ENCODE peak calls at places on chromosomes 11 and 22, in six cellular contexts. M is stimulated activated CD8-positive, alpha-beta memory T cell treated with anti-CD3 and anti-CD28 coated beads, Interleukin-4, amount 100 ng/mL, for 4 hours; Y is MV-4-11; W is spleen; U is LHCN-M2; Z is NCI-H460. O is an unnamed sample.

GRCh38 chr11:95911369-95911759 is 12.5 kb downstream of the MTMR2 start:
- DNase-seq in M (no peak), Z (no peak), Y (no peak), W (no peak), U (no peak), O (no peak)

GRCh38 chr11:66871521-66871901 is 14.6 kb downstream of the LRFN4 start:
- DNase-seq in M (no peak), Y (no peak), U (no peak), Z (no peak), W (no peak), O (no peak)

GRCh38 chr11:126585388-126586302 is 230.2 kb downstream of the ST3GAL4 start:
- DNase-seq in Z (peak), Y (peak), M (no peak), W (peak), U (peak), O (no peak)

GRCh38 chr22:17492247-17492646 is 71.1 kb upstream of the SLC25A18 start:
- DNase-seq in W (no peak), M (no peak), U (no peak), Y (no peak), Z (no peak), O (no peak)

GRCh38 chr11:89495951-89496350 is 4.8 kb upstream of the NOX4 start:
- DNase-seq in Y (no peak), U (peak), M (no peak), Z (no peak), W (no peak), O (no peak)

GRCh38 chr11:37762079-37762478 is 1164.0 kb upstream of the RAG2 start:
- DNase-seq in Y (no peak), U (peak), W (no peak), Z (no peak), M (no peak), O (no peak)

GRCh38 chr22:46846832-46847355 is 84.4 kb downstream of the TBC1D22A start:
- DNase-seq in W (no peak), Z (no peak), Y (no peak), M (no peak), U (no peak), O (no peak)

GRCh38 chr11:37141707-37142106 is 543.7 kb upstream of the RAG2 start:
- DNase-seq in M (no peak), Y (no peak), Z (no peak), U (no peak), W (no peak), O (no peak)

GRCh38 chr11:115678942-115679341 is 174.7 kb upstream of the CADM1 start:
- DNase-seq in M (no peak), W (no peak), Z (no peak), Y (no peak), U (no peak), O (no peak)

GRCh38 chr11:15889353-15889752 is 467.0 kb downstream of the SOX6 start:
- DNase-seq in M (no peak), U (no peak), Z (no peak), W (no peak), Y (no peak), O (no peak)

GRCh38 chr22:49634006-49634772 is 193.5 kb downstream of the BRD1 start:
- DNase-seq in W (no peak), U (no peak), Z (no peak), Y (no peak), M (no peak), O (no peak)

GRCh38 chr11:69157822-69158231 is 2.1 kb downstream of the SMIM38 start:
- DNase-seq in W (peak), U (no peak), M (no peak), Z (no peak), Y (no peak), O (no peak)

GRCh38 chr11:702731-703461 is 3.1 kb upstream of the EPS8L2 start:
- DNase-seq in W (peak), Z (no peak), U (peak), Y (no peak), M (no peak), O (no peak)

GRCh38 chr11:13169709-13170108 is 107.9 kb upstream of the BMAL1 start:
- DNase-seq in Z (no peak), U (peak), M (no peak), Y (no peak), W (no peak), O (no peak)

GRCh38 chr11:116563028-116563712 is 209.6 kb downstream of the BUD13 start:
- DNase-seq in Z (no peak), M (no peak), Y (no peak), W (no peak), U (no peak), O (no peak)

GRCh38 chr22:29733362-29734322 is 13.8 kb downstream of the CABP7 start:
- DNase-seq in Z (no peak), M (no peak), Y (peak), U (no peak), W (no peak), O (no peak)

GRCh38 chr11:59186130-59186594 is 14.2 kb downstream of the DTX4 start:
- DNase-seq in M (no peak), Z (no peak), W (no peak), U (peak), Y (no peak), O (peak)

GRCh38 chr22:28027453-28028448 is 108.7 kb upstream of the PITPNB start:
- DNase-seq in W (peak), Y (no peak), Z (no peak), U (no peak), M (no peak), O (no peak)

GRCh38 chr22:18950141-18950540 is 14.0 kb upstream of the PRODH start:
- DNase-seq in Y (no peak), Z (no peak), W (no peak), U (no peak), M (no peak), O (peak)

GRCh38 chr11:68011046-68011943 is 1.2 kb downstream of the ALDH3B1 start:
- DNase-seq in U (no peak), Y (peak), M (no peak), Z (no peak), W (no peak), O (no peak)

GRCh38 chr11:128394436-128395089 is 192.8 kb downstream of the ETS1 start:
- DNase-seq in Y (no peak), Z (no peak), M (no peak), W (no peak), U (no peak), O (no peak)

GRCh38 chr11:110855246-110855645 is 143.0 kb upstream of the ARHGAP20 start:
- DNase-seq in W (no peak), M (no peak), U (no peak), Z (no peak), Y (no peak), O (no peak)

GRCh38 chr11:134640536-134640935 is 228.5 kb upstream of the B3GAT1 start:
- DNase-seq in M (no peak), U (no peak), Y (no peak), Z (no peak), W (no peak), O (no peak)

GRCh38 chr11:121645596-121645995 is 192.8 kb upstream of the SORL1-AS1 start:
- DNase-seq in Z (no peak), Y (no peak), U (peak), W (no peak), M (no peak), O (no peak)

GRCh38 chr22:49480896-49481650 is 346.6 kb downstream of the BRD1 start:
- DNase-seq in Y (no peak), Z (no peak), M (no peak), W (no peak), U (no peak), O (no peak)

GRCh38 chr11:121494355-121495099 is 41.8 kb upstream of the SORL1-AS1 start:
- DNase-seq in M (no peak), Z (no peak), U (no peak), W (no peak), Y (peak), O (peak)

GRCh38 chr11:35042265-35042664 is 96.7 kb upstream of the CD44 start:
- DNase-seq in Z (no peak), M (no peak), Y (no peak), W (no peak), U (no peak), O (no peak)

GRCh38 chr11:13776134-13776815 is 107.8 kb downstream of the FAR1 start:
- DNase-seq in W (no peak), U (peak), M (peak), Z (peak), Y (no peak), O (no peak)

GRCh38 chr11:33063326-33063775 is 24.0 kb downstream of the TCP11L1 start:
- DNase-seq in M (no peak), Y (peak), Z (no peak), W (no peak), U (peak), O (no peak)

GRCh38 chr11:125270711-125271110 is 106.2 kb downstream of the PKNOX2 start:
- DNase-seq in M (no peak), U (peak), W (no peak), Y (no peak), Z (no peak), O (no peak)

GRCh38 chr11:44999068-44999467 is 48.4 kb upstream of the TP53I11 start:
- DNase-seq in W (no peak), U (no peak), Z (no peak), Y (no peak), M (no peak), O (no peak)

GRCh38 chr11:71456294-71456693 is 3.3 kb downstream of the NADSYN1 start:
- DNase-seq in M (no peak), W (peak), Z (no peak), U (no peak), Y (no peak), O (no peak)

GRCh38 chr11:93648168-93648567 is 13.3 kb upstream of the CEP295 start:
- DNase-seq in U (no peak), M (no peak), W (no peak), Z (no peak), Y (peak), O (no peak)

GRCh38 chr11:68007498-68008380 is 2.4 kb upstream of the ALDH3B1 start:
- DNase-seq in Z (no peak), U (no peak), W (no peak), M (no peak), Y (no peak), O (no peak)

GRCh38 chr11:129852125-129852740 is 36.6 kb downstream of the TMEM45B start:
- DNase-seq in M (no peak), U (no peak), Z (no peak), Y (peak), W (no peak), O (no peak)

GRCh38 chr11:126698576-126698975 is 302.0 kb downstream of the KIRREL3 start:
- DNase-seq in M (no peak), Z (no peak), Y (no peak), U (no peak), W (no peak), O (no peak)

GRCh38 chr11:115215694-115216615 is 288.3 kb downstream of the CADM1 start:
- DNase-seq in Z (no peak), W (no peak), Y (no peak), M (no peak), U (no peak), O (no peak)

GRCh38 chr11:69339916-69340565 is 46.1 kb downstream of the MYEOV start:
- DNase-seq in Y (no peak), U (no peak), M (peak), W (no peak), Z (no peak), O (peak)

GRCh38 chr11:77027275-77027674 is 6.9 kb upstream of the B3GNT6 start:
- DNase-seq in M (no peak), U (no peak), Y (no peak), Z (no peak), W (no peak), O (no peak)

O was measured in activated naive CD4-positive, alpha-beta T cell treated with Interleukin-2 at 50 U/mL for 16 hours.